ENCODE peak calls at places on chromosome 2, in four cellular contexts. B, L, I and K are unnamed samples.

GRCh38 chr2:227447606-227448005 is 24.4 kb upstream of the AGFG1 start:
- DNase-seq in B (no peak), L (peak), I (peak), K (no peak)

GRCh38 chr2:195536863-195537262 is 120.2 kb upstream of the SLC39A10 start:
- DNase-seq in B (no peak), L (no peak), I (no peak), K (no peak)

GRCh38 chr2:125516496-125517109 is 1139.4 kb upstream of the GYPC start:
- DNase-seq in B (no peak), L (no peak), I (no peak), K (no peak)

GRCh38 chr2:239208470-239209180 is 192.2 kb downstream of the HDAC4 start:
- DNase-seq in B (no peak), L (no peak), I (no peak), K (no peak)

GRCh38 chr2:47034973-47035609 is 119.5 kb upstream of the MCFD2 start:
- DNase-seq in B (no peak), L (no peak), I (no peak), K (no peak)

GRCh38 chr2:137333386-137333972 is 568.1 kb downstream of the THSD7B start:
- DNase-seq in B (no peak), L (no peak), I (peak), K (no peak)

GRCh38 chr2:53970898-53971681 is at the start of gene PSME4:
- DNase-seq in B (peak), L (peak), I (peak), K (peak)

GRCh38 chr2:15850534-15850933 is 89.8 kb upstream of the MYCN start:
- DNase-seq in B (no peak), L (no peak), I (no peak), K (no peak)

GRCh38 chr2:240586919-240587800 is 626 bp downstream of the CAPN10 start:
- DNase-seq in B (peak), L (no peak), I (no peak), K (peak)

GRCh38 chr2:37471994-37472393 is 127.6 kb downstream of the QPCT start:
- DNase-seq in B (no peak), L (peak), I (peak), K (no peak)

GRCh38 chr2:79935771-79936657 is 368.5 kb downstream of the LRRTM1 start:
- DNase-seq in B (peak), L (peak), I (peak), K (peak)

GRCh38 chr2:233501198-233502076 is 65.1 kb downstream of the USP40 start:
- DNase-seq in B (no peak), L (no peak), I (peak), K (no peak)

GRCh38 chr2:27954771-27955384 is 64.3 kb downstream of the BABAM2 start:
- DNase-seq in B (peak), L (peak), I (peak), K (peak)

GRCh38 chr2:150698016-150698661 is 210.7 kb upstream of the RND3 start:
- DNase-seq in B (no peak), L (peak), I (peak), K (peak)

GRCh38 chr2:222100704-222101103 is 198.1 kb downstream of the PAX3 start:
- DNase-seq in B (no peak), L (no peak), I (no peak), K (no peak)

GRCh38 chr2:71672011-71672639 is 218.8 kb downstream of the DYSF start:
- DNase-seq in B (peak), L (no peak), I (no peak), K (no peak)

GRCh38 chr2:99507964-99508818 is 18.4 kb upstream of the REV1 start:
- DNase-seq in B (no peak), L (no peak), I (no peak), K (no peak)

GRCh38 chr2:37344453-37345361 is at the start of gene QPCT:
- DNase-seq in B (peak), L (no peak), I (peak), K (peak)

GRCh38 chr2:231124833-231125232 is at the start of gene HTR2B:
- DNase-seq in B (no peak), L (no peak), I (no peak), K (peak)

GRCh38 chr2:222677981-222678380 is 6.5 kb downstream of the MOGAT1 start:
- DNase-seq in B (no peak), L (no peak), I (no peak), K (no peak)

GRCh38 chr2:143575340-143575739 is 446.1 kb downstream of the ARHGAP15 start:
- DNase-seq in B (no peak), L (no peak), I (no peak), K (no peak)

GRCh38 chr2:207255565-207255964 is 89.8 kb upstream of the KLF7 start:
- DNase-seq in B (no peak), L (no peak), I (no peak), K (no peak)

GRCh38 chr2:173828189-173829157 is 136.7 kb downstream of the SP3 start:
- DNase-seq in B (no peak), L (no peak), I (no peak), K (no peak)

GRCh38 chr2:230762317-230762896 is 49.8 kb downstream of the CAB39 start:
- DNase-seq in B (peak), L (no peak), I (no peak), K (peak)

GRCh38 chr2:27298391-27299080 is 9.7 kb downstream of the UCN start:
- DNase-seq in B (no peak), L (no peak), I (no peak), K (no peak)

GRCh38 chr2:65537651-65538385 is 105.4 kb upstream of the SPRED2 start:
- DNase-seq in B (no peak), L (no peak), I (no peak), K (no peak)

GRCh38 chr2:28601612-28602011 is 105.8 kb downstream of the PLB1 start:
- DNase-seq in B (no peak), L (no peak), I (no peak), K (no peak)

GRCh38 chr2:23824777-23825212 is 102.1 kb downstream of the ATAD2B start:
- DNase-seq in B (peak), L (peak), I (peak), K (peak)

GRCh38 chr2:74267068-74267467 is 68.7 kb downstream of the MTHFD2 start:
- DNase-seq in B (peak), L (no peak), I (no peak), K (no peak)

GRCh38 chr2:120208381-120209353 is 14.5 kb downstream of the TMEM185B start:
- DNase-seq in B (no peak), L (no peak), I (no peak), K (no peak)

GRCh38 chr2:219636144-219636915 is 8.9 kb downstream of the SLC4A3 start:
- DNase-seq in B (no peak), L (no peak), I (no peak), K (no peak)

GRCh38 chr2:134195341-134195740 is 58.5 kb upstream of the MGAT5 start:
- DNase-seq in B (no peak), L (no peak), I (no peak), K (no peak)

GRCh38 chr2:233857511-233858118 is 3.3 kb upstream of the HJURP start:
- DNase-seq in B (peak), L (no peak), I (no peak), K (peak)